ENCODE peak calls at places on chromosomes 11 and 22, in six cellular contexts. Q is endothelial cell, C is foreskin fibroblast, W is thoracic aorta, S is psoas muscle, G is fibroblast of mammary gland. Z is an unnamed sample.

GRCh38 chr11:17790453-17790852 is 55.9 kb downstream of the KCNC1 start:
- DNase-seq in S (no peak), Q (no peak), C (peak; percentile 82), G (peak; percentile 84), W (no peak), Z (no peak)

GRCh38 chr11:295351-296205 is 3.7 kb downstream of the IFITM5 start:
- DNase-seq in G (no peak), Q (no peak), S (peak; percentile 39), C (no peak), W (no peak), Z (no peak)

GRCh38 chr11:86442420-86442819 is 67.7 kb downstream of the CCDC81 start:
- DNase-seq in C (peak; percentile 31), W (no peak), Q (no peak), G (peak; percentile 35), S (no peak), Z (no peak)

GRCh38 chr11:69501891-69502860 is 20.7 kb downstream of the LINC01488 start:
- DNase-seq in W (no peak), G (no peak), S (peak; percentile 36), Q (no peak), C (no peak), Z (no peak)

GRCh38 chr11:22037505-22037904 is 155.4 kb upstream of the ANO5 start:
- DNase-seq in W (no peak), S (no peak), C (no peak), Q (no peak), G (no peak), Z (no peak)

GRCh38 chr22:22123960-22124278 is 120.7 kb upstream of the VPREB1 start:
- DNase-seq in W (no peak), S (no peak), C (no peak), G (no peak), Q (no peak), Z (no peak)

GRCh38 chr11:117511483-117511934 is 183.9 kb downstream of the CEP164 start:
- DNase-seq in Q (no peak), G (no peak), C (no peak), W (no peak), S (no peak), Z (no peak)

GRCh38 chr22:46436595-46437163 is 100.7 kb downstream of the CELSR1 start:
- DNase-seq in C (peak; percentile 13), G (peak; percentile 36), Q (no peak), W (no peak), S (no peak), Z (no peak)

GRCh38 chr11:63670077-63670737 is 969 bp downstream of the ATL3 start:
- DNase-seq in W (no peak), Q (no peak), S (no peak), G (peak; percentile 67), C (peak; percentile 60), Z (no peak)

GRCh38 chr11:87501388-87501787 is 463.7 kb downstream of the TMEM135 start:
- DNase-seq in W (no peak), Q (no peak), G (no peak), S (no peak), C (no peak), Z (no peak)
- TF ChIP-seq CTCF in W (no peak), Q (no peak), G (no peak), S (no peak), C (no peak), Z (no peak)

DNA sequence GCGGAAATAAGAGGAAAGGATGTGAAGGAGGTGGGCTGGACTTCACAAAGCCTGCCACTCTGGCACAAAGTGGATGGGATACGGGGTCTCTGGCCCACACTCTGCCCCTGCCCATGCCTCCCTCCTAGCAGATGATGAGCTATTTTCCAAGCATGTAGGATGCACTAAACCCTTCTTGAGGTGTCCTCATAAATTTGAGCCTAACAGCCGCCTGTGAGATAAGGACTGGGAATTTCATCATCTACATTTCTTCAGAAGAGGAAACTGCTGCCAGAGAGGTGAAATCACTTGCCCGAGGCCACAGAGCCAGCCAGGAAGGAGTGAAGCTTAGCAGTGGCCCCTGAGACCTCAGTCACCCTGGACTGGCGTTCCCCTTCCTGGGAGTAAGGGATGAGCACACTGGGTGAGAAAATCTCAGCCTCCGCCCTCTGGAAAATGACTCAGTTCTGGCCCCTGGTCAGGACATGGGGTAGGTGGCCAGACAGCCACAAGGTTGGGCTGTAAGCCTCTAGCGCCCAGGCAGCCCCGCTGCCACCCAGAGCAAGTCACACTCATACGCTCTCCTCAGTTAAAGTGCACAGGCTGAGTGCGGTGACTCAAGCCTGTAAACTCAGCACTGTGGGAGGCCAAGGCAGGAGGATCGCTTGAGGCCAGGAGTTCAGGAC is 27.9 kb downstream of the MB start:
- DNase-seq in G (peak; percentile 85), S (peak; percentile 92), C (peak; percentile 65), Q (no peak), W (no peak), Z (no peak)
- TF ChIP-seq CTCF in G (no peak), S (no peak), C (no peak), Q (no peak), W (no peak), Z (no peak)

DNA sequence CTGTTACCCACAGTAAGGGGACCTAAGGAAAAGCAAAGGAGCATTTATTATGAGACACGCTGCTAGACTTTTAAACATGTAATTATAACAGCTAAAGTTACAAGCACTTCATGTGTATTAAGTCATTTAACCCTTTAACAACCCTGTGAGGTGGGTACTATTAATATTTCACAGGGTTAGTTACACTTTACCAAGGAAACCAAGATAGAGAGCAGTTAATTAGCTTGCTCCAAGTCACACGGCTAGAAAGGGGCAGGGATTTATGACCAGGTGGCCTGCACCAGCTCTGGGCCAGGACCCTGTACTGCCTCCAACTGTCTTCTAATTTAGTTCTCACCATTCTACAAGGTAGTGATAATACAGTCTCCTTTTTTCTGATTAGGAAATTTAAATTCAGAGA is 74.9 kb downstream of the RPL27A start:
- DNase-seq in C (no peak), Q (no peak), G (no peak), W (no peak), S (no peak), Z (no peak)
- TF ChIP-seq CTCF in C (no peak), Q (no peak), G (no peak), W (no peak), S (no peak), Z (no peak)

DNA sequence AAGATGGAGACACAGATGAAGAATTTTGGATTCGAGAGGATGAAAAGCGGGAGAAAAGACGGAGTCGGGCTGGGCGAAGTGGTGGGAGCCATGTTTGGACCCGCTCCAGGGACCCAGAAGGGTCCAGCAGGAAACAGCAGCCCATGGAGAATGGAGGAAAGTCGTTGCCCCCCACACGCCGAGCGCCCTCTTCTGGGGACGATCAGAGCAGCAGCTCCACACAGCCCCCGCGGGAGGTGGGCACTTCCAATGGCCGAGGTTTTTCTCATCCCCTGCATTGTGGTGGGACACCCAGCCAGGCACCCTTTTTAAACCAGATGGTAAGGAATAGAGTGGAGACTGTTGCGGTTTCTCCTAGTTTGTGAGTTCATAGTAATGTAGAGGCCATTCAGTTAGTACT is 22.8 kb upstream of the SLC25A18 start:
- DNase-seq in S (no peak), W (no peak), G (no peak), C (no peak), Q (peak; percentile 14), Z (no peak)
- TF ChIP-seq CTCF in S (peak; percentile 11), W (no peak), G (no peak), C (no peak), Q (no peak), Z (peak; percentile 34)

GRCh38 chr11:77710358-77710757 is 72.8 kb upstream of the CLNS1A start:
- DNase-seq in W (no peak), Q (no peak), G (peak; percentile 36), C (peak; percentile 40), S (no peak), Z (no peak)
- TF ChIP-seq CTCF in W (no peak), Q (no peak), G (no peak), C (no peak), S (no peak), Z (no peak)

GRCh38 chr22:37430941-37431340 is 3.7 kb upstream of the ELFN2 start:
- DNase-seq in C (no peak), G (no peak), S (no peak), Q (no peak), W (no peak), Z (no peak)

GRCh38 chr22:37427711-37428635 is 694 bp upstream of the ELFN2 start:
- DNase-seq in W (no peak), S (no peak), C (peak; percentile 23), G (no peak), Q (no peak), Z (no peak)

GRCh38 chr22:37427128-37427710 is at the start of gene ELFN2:
- DNase-seq in S (no peak), W (no peak), Q (peak; percentile 43), G (no peak), C (peak; percentile 56), Z (no peak)

GRCh38 chr22:37426532-37427127 is 649 bp downstream of the ELFN2 start:
- DNase-seq in W (no peak), G (no peak), Q (no peak), C (no peak), S (no peak), Z (no peak)

DNA sequence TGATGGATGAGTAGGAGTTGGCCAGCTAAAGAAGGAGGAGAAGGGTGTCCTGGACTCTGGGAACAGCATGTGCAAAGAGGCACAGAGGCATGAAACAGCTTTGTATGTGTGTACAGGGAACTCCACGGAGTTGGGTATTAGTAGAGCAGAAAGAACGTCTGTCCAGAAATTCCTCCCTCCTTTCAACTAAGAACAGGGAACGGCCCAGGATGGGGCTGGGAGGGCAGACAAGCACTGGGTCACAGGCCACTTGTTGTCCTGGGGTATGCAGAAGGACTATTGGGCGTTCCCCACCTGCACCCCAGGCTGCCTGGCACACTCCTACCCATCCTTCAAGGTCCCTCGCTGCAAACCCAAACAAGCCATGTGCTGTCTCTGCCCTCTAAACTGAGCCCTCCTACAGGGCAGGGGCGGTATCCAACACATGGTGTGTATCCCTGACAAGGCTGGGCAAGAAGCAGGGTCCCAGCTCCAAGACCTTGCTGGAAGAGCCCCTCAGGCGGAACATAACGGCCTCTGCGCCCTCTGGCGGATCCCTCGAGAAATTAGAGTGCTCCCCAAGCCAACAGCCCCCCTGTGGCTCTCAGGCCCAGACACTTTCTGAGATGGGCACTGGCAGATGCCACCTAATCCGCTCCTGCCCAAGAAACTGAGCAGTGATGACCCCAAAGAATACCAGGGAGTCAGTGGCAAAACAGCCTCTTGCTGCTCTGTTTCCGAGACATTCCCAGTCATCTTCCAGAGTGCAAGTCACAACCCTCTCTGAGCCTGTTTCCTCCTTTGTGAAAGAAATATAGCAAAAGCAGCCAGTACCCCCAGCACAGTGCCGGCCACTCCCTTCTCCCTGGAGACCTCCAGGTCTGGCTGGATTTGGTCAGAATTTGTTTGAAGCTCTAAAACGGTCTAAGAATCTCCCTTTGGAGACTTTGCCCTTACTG is 1.6 kb upstream of the ELFN2 start:
- DNase-seq in S (no peak), Q (peak; percentile 77), C (peak; percentile 75), W (no peak), G (peak; percentile 56), Z (no peak)
- TF ChIP-seq CTCF in S (peak; percentile 45), Q (peak; percentile 67), C (peak; percentile 85), W (peak; percentile 40), G (peak; percentile 78), Z (peak; percentile 87)

Z was measured in type B pancreatic cell.